ENCODE peak calls at places on chromosomes 7 and 10, in seven cellular contexts. V is CD8-positive, alpha-beta memory T cell; L is B cell; R is HCEC 1CT; J is activated CD8-positive, alpha-beta memory T cell treated with anti-CD3 and anti-CD28 coated beads, Interleukin-2, amount 50 U/mL, for 48 hours; O is HEK293T; F is activated naive CD4-positive, alpha-beta T cell treated with anti-CD3 and anti-CD28 coated beads, Interleukin-2, amount 50 U/mL, for 16 hours. E is an unnamed sample.

GRCh38 chr7:137927386-137927785 is 74.5 kb downstream of the CREB3L2 start:
- DNase-seq in J (no peak), R (no peak), F (no peak), O (no peak), V (no peak), L (no peak), E (no peak)

GRCh38 chr7:140200102-140200989 is 23.6 kb upstream of the KDM7A start:
- DNase-seq in L (no peak), F (no peak), R (no peak), J (no peak), O (peak), V (no peak), E (no peak)

GRCh38 chr10:69498711-69499471 is 47.6 kb downstream of the TSPAN15 start:
- DNase-seq in R (peak), L (no peak), O (no peak), F (no peak), V (no peak), J (no peak), E (no peak)

GRCh38 chr7:25073451-25073850 is 51.6 kb downstream of the CYCS start:
- DNase-seq in R (peak), J (no peak), V (no peak), O (no peak), L (no peak), F (no peak), E (no peak)

GRCh38 chr7:135929692-135930091 is 47.5 kb downstream of the MTPN start:
- DNase-seq in O (no peak), J (no peak), R (no peak), V (no peak), F (no peak), L (no peak), E (no peak)

GRCh38 chr10:3442451-3442990 is 269.9 kb upstream of the PITRM1 start:
- DNase-seq in F (no peak), J (no peak), L (no peak), V (no peak), R (no peak), O (no peak), E (no peak)

GRCh38 chr7:82284936-82285519 is 158.5 kb downstream of the CACNA2D1 start:
- DNase-seq in V (no peak), O (no peak), R (no peak), J (no peak), L (no peak), F (no peak), E (no peak)

GRCh38 chr10:43227911-43228782 is 38.7 kb downstream of the RASGEF1A start:
- DNase-seq in L (peak), O (no peak), F (peak), V (peak), R (no peak), J (peak), E (no peak)

GRCh38 chr7:12757443-12757842 is 70.0 kb downstream of the ARL4A start:
- DNase-seq in F (no peak), J (no peak), R (peak), O (no peak), V (no peak), L (no peak), E (no peak)

GRCh38 chr7:44294325-44295069 is 30.9 kb downstream of the CAMK2B start:
- DNase-seq in V (no peak), J (peak), O (no peak), F (no peak), L (no peak), R (no peak), E (no peak)

GRCh38 chr10:132448248-132448731 is 51.3 kb downstream of the PWWP2B start:
- DNase-seq in O (peak), F (peak), L (no peak), J (peak), R (peak), V (peak), E (peak)

GRCh38 chr10:103153302-103153759 is 39.7 kb downstream of the NT5C2 start:
- DNase-seq in R (peak), F (no peak), V (no peak), O (no peak), J (no peak), L (no peak), E (no peak)

GRCh38 chr10:110358869-110359629 is 54.3 kb upstream of the SMNDC1 start:
- DNase-seq in R (peak), O (no peak), J (no peak), L (no peak), V (no peak), F (no peak), E (no peak)

E was measured in GM12865.